ENCODE peak calls at places on chromosome 12, in eight cellular contexts. R is HT-29; I is activated CD4-positive, alpha-beta T cell treated with anti-CD3 and anti-CD28 coated beads for 48 hours; J is left lung; K is HFFc6; M is hippocampal formation; Y is dermis blood vessel endothelial cell; W is Panc1. F is an unnamed sample.

GRCh38 chr12:65280306-65280705 is 1.8 kb downstream of the MSRB3 start:
- DNase-seq in R (no peak), I (no peak), J (no peak), K (no peak), M (no peak), Y (peak), W (no peak), F (no peak)

GRCh38 chr12:111088409-111088808 is 168.0 kb upstream of the MYL2 start:
- DNase-seq in R (no peak), I (no peak), J (no peak), K (no peak), M (no peak), Y (no peak), W (no peak), F (no peak)

GRCh38 chr12:42936991-42937390 is 347.4 kb upstream of the PRICKLE1 start:
- DNase-seq in R (no peak), I (no peak), J (no peak), K (no peak), M (no peak), Y (no peak), W (no peak), F (no peak)

GRCh38 chr12:76542908-76543307 is 16.7 kb downstream of the OSBPL8 start:
- DNase-seq in R (no peak), I (no peak), J (no peak), K (no peak), M (no peak), Y (no peak), W (no peak), F (no peak)

GRCh38 chr12:123973552-123974341 is 732 bp downstream of the ZNF664 start:
- DNase-seq in R (peak), I (peak), J (peak), K (no peak), M (no peak), Y (peak), W (no peak), F (peak)

GRCh38 chr12:131783915-131784541 is 44.2 kb upstream of the MMP17 start:
- DNase-seq in R (peak), I (no peak), J (no peak), K (peak), M (no peak), Y (peak), W (no peak), F (no peak)

GRCh38 chr12:46788247-46788887 is 37.4 kb downstream of the SLC38A4 start:
- DNase-seq in R (no peak), I (no peak), J (no peak), K (peak), M (no peak), Y (peak), W (no peak), F (no peak)

GRCh38 chr12:58592817-58593216 is 327.5 kb downstream of the LRIG3 start:
- DNase-seq in R (no peak), I (no peak), J (no peak), K (no peak), M (no peak), Y (no peak), W (no peak), F (no peak)

GRCh38 chr12:119013023-119013422 is 31.7 kb downstream of the SRRM4 start:
- DNase-seq in R (no peak), I (no peak), J (no peak), K (no peak), M (no peak), Y (no peak), W (no peak), F (no peak)

GRCh38 chr12:53217049-53217929 is 10.2 kb upstream of the ITGB7 start:
- DNase-seq in R (no peak), I (peak), J (peak), K (no peak), M (no peak), Y (no peak), W (no peak), F (peak)

F was measured in posterior vena cava.